ENCODE peak calls at places on chromosome 4, in eight cellular contexts. One of them, this sample, is unnamed.

GRCh38 chr4:148730766-148731165 is 288.6 kb upstream of the NR3C2 start:
- DNase-seq in fibroblast of gingiva: no peak
- DNase-seq in left ventricle myocardium inferior: no peak
- DNase-seq in Caki2: no peak
- DNase-seq in T-cell: no peak
- DNase-seq in K562: no peak
- DNase-seq in foreskin fibroblast: no peak
- DNase-seq in PC-9: no peak
- DNase-seq in this sample: no peak

GRCh38 chr4:72505314-72505744 is 63.7 kb downstream of the ADAMTS3 start:
- DNase-seq in T-cell: no peak
- DNase-seq in left ventricle myocardium inferior: no peak
- DNase-seq in PC-9: peak
- DNase-seq in foreskin fibroblast: peak
- DNase-seq in Caki2: peak
- DNase-seq in K562: peak
- DNase-seq in fibroblast of gingiva: peak
- DNase-seq in this sample: peak

GRCh38 chr4:56979674-56980073 is 978 bp downstream of the POLR2B start:
- DNase-seq in left ventricle myocardium inferior: no peak
- DNase-seq in fibroblast of gingiva: peak
- DNase-seq in Caki2: no peak
- DNase-seq in T-cell: peak
- DNase-seq in foreskin fibroblast: peak
- DNase-seq in K562: peak
- DNase-seq in PC-9: peak
- DNase-seq in this sample: no peak

GRCh38 chr4:3475041-3475712 is 12.1 kb downstream of the DOK7 start:
- DNase-seq in PC-9: peak
- DNase-seq in fibroblast of gingiva: no peak
- DNase-seq in Caki2: no peak
- DNase-seq in K562: no peak
- DNase-seq in left ventricle myocardium inferior: no peak
- DNase-seq in foreskin fibroblast: no peak
- DNase-seq in T-cell: no peak
- DNase-seq in this sample: no peak

GRCh38 chr4:81814909-81815539 is 343.3 kb upstream of the RASGEF1B start:
- DNase-seq in K562: no peak
- DNase-seq in T-cell: no peak
- DNase-seq in Caki2: no peak
- DNase-seq in left ventricle myocardium inferior: no peak
- DNase-seq in foreskin fibroblast: no peak
- DNase-seq in fibroblast of gingiva: no peak
- DNase-seq in PC-9: no peak
- DNase-seq in this sample: no peak

GRCh38 chr4:184883024-184883423 is 57.3 kb upstream of the ACSL1 start:
- DNase-seq in left ventricle myocardium inferior: no peak
- DNase-seq in PC-9: no peak
- DNase-seq in fibroblast of gingiva: no peak
- DNase-seq in Caki2: no peak
- DNase-seq in K562: no peak
- DNase-seq in foreskin fibroblast: no peak
- DNase-seq in T-cell: no peak
- DNase-seq in this sample: no peak

GRCh38 chr4:37977471-37978452 is 17.6 kb downstream of the PTTG2 start:
- DNase-seq in PC-9: peak
- DNase-seq in K562: peak
- DNase-seq in fibroblast of gingiva: peak
- DNase-seq in left ventricle myocardium inferior: peak
- DNase-seq in foreskin fibroblast: peak
- DNase-seq in T-cell: peak
- DNase-seq in Caki2: peak
- DNase-seq in this sample: peak

GRCh38 chr4:151604238-151604637 is 156.6 kb downstream of the GATB start:
- DNase-seq in foreskin fibroblast: peak
- DNase-seq in Caki2: peak
- DNase-seq in T-cell: no peak
- DNase-seq in K562: peak
- DNase-seq in PC-9: peak
- DNase-seq in fibroblast of gingiva: peak
- DNase-seq in left ventricle myocardium inferior: no peak
- DNase-seq in this sample: peak

GRCh38 chr4:59091376-59092142 is 1981.4 kb upstream of the IGFBP7 start:
- DNase-seq in left ventricle myocardium inferior: no peak
- DNase-seq in fibroblast of gingiva: no peak
- DNase-seq in foreskin fibroblast: no peak
- DNase-seq in K562: no peak
- DNase-seq in Caki2: no peak
- DNase-seq in T-cell: no peak
- DNase-seq in PC-9: peak
- DNase-seq in this sample: no peak

GRCh38 chr4:48341776-48342558 is 638 bp downstream of the SLAIN2 start:
- DNase-seq in PC-9: peak
- DNase-seq in left ventricle myocardium inferior: peak
- DNase-seq in T-cell: peak
- DNase-seq in fibroblast of gingiva: peak
- DNase-seq in K562: peak
- DNase-seq in Caki2: peak
- DNase-seq in foreskin fibroblast: peak
- DNase-seq in this sample: peak

This sample was measured in AG08395.